ENCODE peak calls at places on chromosomes 3 and 15, in eight cellular contexts. U, R, F, W, X, H, G and C are unnamed samples.

GRCh38 chr3:50562866-50563265 is 4.7 kb downstream of the C3orf18 start:
- DNase-seq in U (no peak), R (no peak), F (no peak), W (no peak), X (no peak), H (no peak), G (peak; percentile 65), C (no peak)

GRCh38 chr3:42498791-42499477 is 3.5 kb upstream of the VIPR1 start:
- DNase-seq in U (no peak), R (no peak), F (no peak), W (no peak), X (no peak), H (peak; percentile 47), G (no peak), C (no peak)

GRCh38 chr3:151933224-151933858 is 59.9 kb downstream of the SUCNR1 start:
- DNase-seq in U (no peak), R (no peak), F (no peak), W (no peak), X (no peak), H (no peak), G (no peak), C (no peak)

GRCh38 chr15:40789119-40789518 is 17.8 kb upstream of the ZFYVE19 start:
- DNase-seq in U (no peak), R (no peak), F (no peak), W (no peak), X (no peak), H (no peak), G (no peak), C (peak; percentile 31)

GRCh38 chr15:88852476-88852875 is 42.9 kb downstream of the HAPLN3 start:
- DNase-seq in U (no peak), R (no peak), F (no peak), W (no peak), X (no peak), H (no peak), G (no peak), C (no peak)

GRCh38 chr3:47452460-47453215 is 23.1 kb downstream of the SCAP start:
- DNase-seq in U (no peak), R (no peak), F (no peak), W (no peak), X (no peak), H (no peak), G (no peak), C (no peak)

GRCh38 chr3:128337305-128337704 is 129.4 kb downstream of the DNAJB8 start:
- DNase-seq in U (no peak), R (no peak), F (no peak), W (no peak), X (no peak), H (no peak), G (no peak), C (peak; percentile 21)

GRCh38 chr3:48897401-48898376 is 993 bp downstream of the SLC25A20 start:
- DNase-seq in U (no peak), R (no peak), F (no peak), W (no peak), X (peak; percentile 68), H (no peak), G (no peak), C (no peak)

GRCh38 chr15:59622289-59622688 is 10.7 kb downstream of the GCNT3 start:
- DNase-seq in U (no peak), R (no peak), F (no peak), W (no peak), X (peak; percentile 83), H (peak; percentile 69), G (peak; percentile 55), C (peak; percentile 47)

GRCh38 chr3:108406661-108407206 is 103.7 kb downstream of the MYH15 start:
- DNase-seq in U (no peak), R (no peak), F (no peak), W (no peak), X (peak; percentile 34), H (no peak), G (peak; percentile 74), C (no peak)

GRCh38 chr15:22979069-22979698 is 984 bp downstream of the CYFIP1 start:
- DNase-seq in U (no peak), R (no peak), F (peak; percentile 54), W (peak; percentile 8), X (peak; percentile 52), H (peak; percentile 73), G (peak; percentile 31), C (peak; percentile 77)

GRCh38 chr3:193317901-193318300 is 60.7 kb downstream of the ATP13A5 start:
- DNase-seq in U (no peak), R (no peak), F (no peak), W (no peak), X (no peak), H (no peak), G (no peak), C (no peak)

GRCh38 chr3:182620715-182621434 is 172.4 kb upstream of the ATP11B start:
- DNase-seq in U (no peak), R (no peak), F (no peak), W (no peak), X (no peak), H (no peak), G (no peak), C (no peak)

GRCh38 chr15:92709064-92709463 is 53.5 kb upstream of the FAM174B start:
- DNase-seq in U (no peak), R (no peak), F (no peak), W (no peak), X (no peak), H (no peak), G (no peak), C (no peak)

GRCh38 chr15:74983725-74984231 is 11.6 kb upstream of the SCAMP5 start:
- DNase-seq in U (no peak), R (no peak), F (no peak), W (no peak), X (no peak), H (peak; percentile 69), G (peak; percentile 90), C (no peak)

GRCh38 chr15:58369261-58369699 is 62.5 kb upstream of the LIPC start:
- DNase-seq in U (no peak), R (no peak), F (no peak), W (no peak), X (no peak), H (no peak), G (peak; percentile 94), C (no peak)

GRCh38 chr3:72388117-72388516 is 460.1 kb downstream of the SHQ1 start:
- DNase-seq in U (no peak), R (no peak), F (no peak), W (no peak), X (no peak), H (no peak), G (no peak), C (no peak)

GRCh38 chr3:41705893-41706292 is 256.0 kb downstream of the ULK4 start:
- DNase-seq in U (no peak), R (no peak), F (no peak), W (no peak), X (no peak), H (no peak), G (no peak), C (no peak)

GRCh38 chr15:49875392-49875791 is 243.6 kb downstream of the ATP8B4 start:
- DNase-seq in U (no peak), R (no peak), F (no peak), W (no peak), X (no peak), H (no peak), G (no peak), C (no peak)

GRCh38 chr3:128011140-128011539 is 41.1 kb upstream of the SEC61A1 start:
- DNase-seq in U (peak; percentile 40), R (no peak), F (no peak), W (no peak), X (peak; percentile 67), H (no peak), G (no peak), C (peak; percentile 81)

GRCh38 chr15:34047893-34048775 is 9.1 kb upstream of the AVEN start:
- DNase-seq in U (no peak), R (no peak), F (no peak), W (no peak), X (no peak), H (no peak), G (peak; percentile 95), C (no peak)

GRCh38 chr3:169992781-169993180 is 26.2 kb downstream of the SEC62 start:
- DNase-seq in U (no peak), R (no peak), F (no peak), W (no peak), X (no peak), H (no peak), G (no peak), C (no peak)

GRCh38 chr3:117248149-117248548 is 538.6 kb downstream of the TUSC7 start:
- DNase-seq in U (no peak), R (no peak), F (no peak), W (no peak), X (no peak), H (no peak), G (no peak), C (no peak)

GRCh38 chr3:57464801-57465200 is 79.3 kb downstream of the DNAH12 start:
- DNase-seq in U (no peak), R (no peak), F (no peak), W (no peak), X (no peak), H (no peak), G (peak; percentile 33), C (no peak)

GRCh38 chr15:68909601-68910000 is 20.7 kb upstream of the SPESP1 start:
- DNase-seq in U (no peak), R (no peak), F (no peak), W (no peak), X (no peak), H (no peak), G (no peak), C (no peak)

GRCh38 chr15:65088643-65089021 is 12.1 kb downstream of the KBTBD13 start:
- DNase-seq in U (no peak), R (no peak), F (no peak), W (no peak), X (peak; percentile 84), H (no peak), G (no peak), C (no peak)

GRCh38 chr3:194638991-194639605 is 5.9 kb upstream of the TMEM44 start:
- DNase-seq in U (no peak), R (no peak), F (no peak), W (no peak), X (no peak), H (peak; percentile 38), G (no peak), C (no peak)

GRCh38 chr3:127674793-127675189 is 2.0 kb downstream of the ABTB1 start:
- DNase-seq in U (no peak), R (no peak), F (peak; percentile 11), W (no peak), X (no peak), H (peak; percentile 44), G (no peak), C (no peak)

GRCh38 chr3:94162700-94163099 is 99.8 kb downstream of the NSUN3 start:
- DNase-seq in U (no peak), R (no peak), F (no peak), W (no peak), X (no peak), H (no peak), G (peak; percentile 66), C (no peak)